ENCODE peak calls at places on chromosomes 13 and 19, in six cellular contexts. J is tibial artery, O is pancreas, Z is astrocyte, T is hepatocyte, U is heart right ventricle. L is an unnamed sample.

GRCh38 chr19:12202250-12202649 is 39.4 kb downstream of the ZNF136 start:
- DNase-seq in Z (no peak), U (peak; percentile 29), O (peak; percentile 40), J (no peak), T (no peak), L (no peak)

GRCh38 chr19:45152504-45153338 is 8.1 kb downstream of the NKPD1 start:
- DNase-seq in O (peak; percentile 54), U (peak; percentile 39), Z (peak; percentile 34), T (peak; percentile 45), J (no peak), L (peak; percentile 67)

GRCh38 chr13:110536006-110536693 is 25.4 kb downstream of the RAB20 start:
- DNase-seq in O (no peak), T (no peak), Z (no peak), U (no peak), J (peak; percentile 66), L (no peak)

GRCh38 chr13:91031508-91031907 is 316.0 kb upstream of the MIR17HG start:
- DNase-seq in T (no peak), J (no peak), O (no peak), U (no peak), Z (no peak), L (no peak)

GRCh38 chr13:48251616-48252081 is 18.6 kb downstream of the ITM2B start:
- DNase-seq in T (no peak), J (no peak), O (no peak), U (no peak), Z (no peak), L (no peak)

GRCh38 chr13:27792393-27793218 is at the start of gene GSX1:
- DNase-seq in O (peak; percentile 83), Z (peak; percentile 63), T (peak; percentile 90), J (peak; percentile 35), U (peak; percentile 64), L (peak; percentile 72)

GRCh38 chr19:33157906-33158305 is 26.0 kb downstream of the WDR88 start:
- DNase-seq in T (no peak), U (no peak), J (no peak), O (no peak), Z (no peak), L (no peak)

GRCh38 chr13:22187329-22187728 is 516.5 kb downstream of the FGF9 start:
- DNase-seq in J (no peak), Z (no peak), T (no peak), U (no peak), O (no peak), L (no peak)

GRCh38 chr19:8238251-8238650 is 29.1 kb downstream of the CERS4 start:
- DNase-seq in J (no peak), Z (no peak), T (no peak), O (peak; percentile 82), U (no peak), L (no peak)

GRCh38 chr19:17281391-17282304 is at the start of gene ANKLE1:
- DNase-seq in O (no peak), Z (no peak), J (no peak), U (peak; percentile 29), T (no peak), L (no peak)

GRCh38 chr13:80590551-80590950 is 249.6 kb upstream of the SPRY2 start:
- DNase-seq in O (no peak), Z (no peak), T (no peak), U (no peak), J (no peak), L (no peak)

GRCh38 chr13:45851171-45851889 is at the start of gene SIAH3:
- DNase-seq in U (no peak), O (no peak), J (no peak), T (peak; percentile 14), Z (no peak), L (no peak)

GRCh38 chr19:4260605-4261191 is 13.8 kb downstream of the YJU2 start:
- DNase-seq in Z (no peak), U (no peak), T (no peak), O (no peak), J (no peak), L (no peak)

GRCh38 chr13:101673360-101674105 is 221.1 kb downstream of the ITGBL1 start:
- DNase-seq in J (no peak), T (no peak), U (no peak), Z (no peak), O (no peak), L (no peak)

GRCh38 chr13:94415484-94415883 is 64.0 kb downstream of the DCT start:
- DNase-seq in J (no peak), O (no peak), Z (no peak), T (no peak), U (no peak), L (no peak)

GRCh38 chr19:29672933-29673336 is 7.7 kb downstream of the PLEKHF1 start:
- DNase-seq in T (no peak), O (no peak), J (no peak), Z (no peak), U (no peak), L (peak; percentile 61)

GRCh38 chr13:50650936-50651638 is 192.4 kb downstream of the DLEU7 start:
- DNase-seq in J (no peak), Z (peak; percentile 66), U (no peak), T (peak; percentile 14), O (no peak), L (no peak)

GRCh38 chr13:73657821-73658540 is 476.2 kb downstream of the KLF12 start:
- DNase-seq in J (peak; percentile 72), T (no peak), U (peak; percentile 57), O (peak; percentile 61), Z (peak; percentile 47), L (peak; percentile 39)

GRCh38 chr13:42041017-42041683 is 7.3 kb upstream of the DGKH start:
- DNase-seq in Z (peak; percentile 48), U (peak; percentile 63), J (peak; percentile 22), T (peak; percentile 75), O (peak; percentile 33), L (peak; percentile 50)

GRCh38 chr13:106591299-106591698 is 23.4 kb upstream of the ARGLU1 start:
- DNase-seq in U (no peak), O (no peak), T (no peak), J (no peak), Z (no peak), L (no peak)

GRCh38 chr19:19094513-19094912 is 30.7 kb downstream of the SLC25A42 start:
- DNase-seq in U (no peak), Z (no peak), T (peak; percentile 32), J (no peak), O (no peak), L (no peak)

GRCh38 chr19:5624154-5624663 is 1.3 kb downstream of the SAFB start:
- DNase-seq in T (peak; percentile 60), O (peak; percentile 44), J (peak; percentile 55), U (peak; percentile 33), Z (peak; percentile 35), L (peak; percentile 71)

GRCh38 chr19:5622465-5623396 is at the start of the genes SAFB and SAFB2:
- DNase-seq in O (peak; percentile 100), T (peak; percentile 100), U (peak; percentile 100), J (peak; percentile 99), Z (peak; percentile 96), L (peak; percentile 99)

GRCh38 chr19:5625641-5626040 is 2.8 kb downstream of the SAFB start:
- DNase-seq in Z (no peak), T (no peak), U (no peak), O (no peak), J (no peak), L (no peak)

GRCh38 chr19:5623397-5624153 is 692 bp downstream of the SAFB start:
- DNase-seq in U (peak; percentile 25), Z (no peak), J (no peak), T (peak; percentile 17), O (no peak), L (peak; percentile 39)

DNA sequence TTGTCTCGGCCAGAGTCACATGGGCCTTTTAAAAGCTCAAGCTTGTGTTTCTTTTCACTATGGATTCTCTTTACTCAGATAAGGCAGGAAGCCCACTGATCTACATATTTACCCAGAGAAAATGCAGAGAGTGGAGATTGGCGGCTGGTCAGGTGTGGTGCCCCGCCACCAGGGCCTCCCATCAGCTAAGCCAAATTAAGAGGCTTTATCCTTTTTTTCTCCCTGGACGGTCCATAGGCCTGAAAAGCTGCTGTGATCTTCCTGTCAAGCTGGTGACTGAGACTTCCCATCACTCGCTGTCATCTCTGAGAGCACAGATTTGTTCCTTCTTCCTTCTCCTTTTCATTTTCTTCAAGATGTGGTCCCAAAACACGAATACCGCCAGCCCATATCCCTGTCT is 1.9 kb downstream of the SAFB start:
- DNase-seq in T (peak; percentile 17), O (no peak), J (no peak), Z (no peak), U (no peak), L (no peak)
- H3K36me3 ChIP-seq in T (no peaks in the 10 kb centered on the region), O (peaks cover 25% of the 10 kb centered on the region), J (peaks cover 21% of the 10 kb centered on the region), Z (peaks cover 42% of the 10 kb centered on the region), U (peaks cover 64% of the 10 kb centered on the region), L (peaks cover 66% of the 10 kb centered on the region)

DNA sequence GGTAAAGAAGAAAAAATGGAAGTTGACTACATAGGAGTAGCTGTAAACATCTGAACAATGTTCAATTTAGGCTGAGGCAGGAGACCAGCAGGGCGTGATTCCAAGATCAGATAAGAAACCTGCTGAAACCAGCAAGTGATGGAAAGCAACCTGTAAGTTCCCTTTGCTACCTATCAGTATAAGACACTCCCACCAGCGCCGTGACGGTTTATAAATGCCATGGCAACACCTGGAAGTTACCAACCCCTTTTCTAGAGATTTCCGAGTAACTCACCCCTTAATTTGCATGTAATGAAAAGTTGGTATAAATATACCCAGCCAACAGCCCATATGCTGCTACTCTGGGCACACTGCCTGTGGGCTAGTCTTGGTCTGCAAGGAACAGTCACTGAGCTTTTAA is 1.1 kb upstream of the ZNF45 start:
- DNase-seq in O (no peak), J (no peak), T (no peak), U (no peak), Z (no peak), L (no peak)
- H3K36me3 ChIP-seq in O (peaks cover 8% of the 10 kb centered on the region), J (peaks cover 18% of the 10 kb centered on the region), T (no peaks in the 10 kb centered on the region), U (peaks cover 16% of the 10 kb centered on the region), Z (peaks cover 5% of the 10 kb centered on the region), L (peaks cover 21% of the 10 kb centered on the region)

GRCh38 chr19:49860716-49861100 is 6.7 kb downstream of the PNKP start:
- DNase-seq in U (no peak), T (no peak), J (peak; percentile 16), Z (no peak), O (no peak), L (no peak)

GRCh38 chr19:49858591-49858985 is 7.6 kb downstream of the PTOV1 start:
- DNase-seq in O (no peak), Z (no peak), T (no peak), U (no peak), J (no peak), L (peak; percentile 38)

GRCh38 chr19:49861541-49862410 is 5.6 kb downstream of the PNKP start:
- DNase-seq in T (no peak), U (no peak), Z (no peak), J (no peak), O (peak; percentile 29), L (no peak)

GRCh38 chr19:49861127-49861526 is 6.2 kb downstream of the PNKP start:
- DNase-seq in O (peak; percentile 26), Z (no peak), T (peak; percentile 71), U (peak; percentile 48), J (no peak), L (no peak)

GRCh38 chr19:49859838-49860715 is 7.3 kb downstream of the PNKP start:
- DNase-seq in O (no peak), T (no peak), U (no peak), Z (no peak), J (no peak), L (peak; percentile 56)
- H3K36me3 ChIP-seq in O (peaks cover 41% of the 10 kb centered on the region), T (peaks cover 4% of the 10 kb centered on the region), U (peaks cover 94% of the 10 kb centered on the region), Z (peaks cover 16% of the 10 kb centered on the region), J (peaks cover 32% of the 10 kb centered on the region), L (peaks cover 93% of the 10 kb centered on the region)

GRCh38 chr13:77535448-77535847 is at the start of gene SCEL:
- DNase-seq in Z (no peak), O (no peak), U (no peak), J (no peak), T (peak; percentile 35), L (no peak)
- H3K36me3 ChIP-seq in Z (no peaks in the 10 kb centered on the region), O (no peaks in the 10 kb centered on the region), U (no peaks in the 10 kb centered on the region), J (no peaks in the 10 kb centered on the region), T (no peaks in the 10 kb centered on the region), L (no peaks in the 10 kb centered on the region)

L was measured in psoas muscle.